ENCODE peak calls at places on chromosome 19, in seven cellular contexts. L, U, H, S, K, O and A are unnamed samples.

GRCh38 chr19:58399903-58400637 is 4.6 kb downstream of the RNF225 start:
- DNase-seq in H (no peak), O (no peak), S (no peak), L (no peak), K (no peak), U (peak; percentile 45), A (no peak)

GRCh38 chr19:18401580-18402112 is 4.2 kb upstream of the LRRC25 start:
- DNase-seq in L (no peak), K (peak; percentile 49), U (no peak), O (no peak), H (peak; percentile 81), S (no peak), A (no peak)

GRCh38 chr19:1630811-1631210 is 21.6 kb downstream of the TCF3 start:
- DNase-seq in S (no peak), K (no peak), O (no peak), H (no peak), U (no peak), L (no peak), A (no peak)

GRCh38 chr19:29680447-29680846 is 15.2 kb downstream of the PLEKHF1 start:
- DNase-seq in U (no peak), H (no peak), O (peak; percentile 86), L (no peak), K (no peak), S (no peak), A (peak; percentile 85)

GRCh38 chr19:36030264-36031148 is 2.2 kb downstream of the CLIP3 start:
- DNase-seq in L (no peak), S (no peak), U (peak; percentile 69), K (peak; percentile 11), H (peak; percentile 14), O (no peak), A (no peak)

GRCh38 chr19:13260883-13261653 is 110.9 kb downstream of the IER2 start:
- DNase-seq in K (peak; percentile 88), L (no peak), O (peak; percentile 47), S (no peak), U (no peak), H (peak; percentile 27), A (no peak)

GRCh38 chr19:16025108-16026101 is 50.9 kb upstream of the TPM4 start:
- DNase-seq in H (peak; percentile 54), O (no peak), L (no peak), S (peak; percentile 34), U (no peak), K (peak; percentile 36), A (no peak)

GRCh38 chr19:57010541-57010940 is 109.2 kb upstream of the USP29 start:
- DNase-seq in H (no peak), O (no peak), S (no peak), U (no peak), K (no peak), L (no peak), A (no peak)

GRCh38 chr19:48608798-48609263 is 2.3 kb downstream of the SPACA4 start:
- DNase-seq in U (peak; percentile 62), O (peak; percentile 55), K (peak; percentile 37), H (peak; percentile 68), S (peak; percentile 66), L (no peak), A (no peak)

GRCh38 chr19:46411088-46412033 is 2.0 kb downstream of the CCDC8 start:
- DNase-seq in U (no peak), S (no peak), K (no peak), L (no peak), H (no peak), O (no peak), A (no peak)

GRCh38 chr19:13913352-13913751 is 7.4 kb downstream of the CC2D1A start:
- DNase-seq in U (no peak), O (no peak), S (no peak), L (no peak), H (no peak), K (no peak), A (no peak)

GRCh38 chr19:3774621-3775373 is 2.8 kb upstream of the RAX2 start:
- DNase-seq in S (no peak), K (no peak), O (no peak), U (no peak), H (no peak), L (no peak), A (no peak)

GRCh38 chr19:743168-743687 is 7.7 kb upstream of the MISP start:
- DNase-seq in S (no peak), U (no peak), L (no peak), K (no peak), O (no peak), H (peak; percentile 30), A (no peak)

GRCh38 chr19:8731428-8732169 is 10.2 kb downstream of the OR2Z1 start:
- DNase-seq in K (no peak), U (no peak), S (no peak), O (no peak), L (no peak), H (peak; percentile 1), A (no peak)

GRCh38 chr19:57708641-57709354 is at the start of gene ZNF154:
- DNase-seq in U (no peak), O (peak; percentile 33), L (peak; percentile 92), S (no peak), K (peak; percentile 79), H (peak; percentile 97), A (peak; percentile 54)

GRCh38 chr19:6087074-6087506 is 23.2 kb downstream of the RFX2 start:
- DNase-seq in L (no peak), H (peak; percentile 59), S (peak; percentile 55), O (peak; percentile 37), U (no peak), K (no peak), A (no peak)

GRCh38 chr19:38812841-38813320 is at the start of gene LGALS4:
- DNase-seq in U (no peak), S (no peak), L (no peak), O (no peak), H (no peak), K (no peak), A (no peak)

GRCh38 chr19:1533510-1534150 is 9.8 kb downstream of the PLK5 start:
- DNase-seq in L (no peak), K (no peak), U (no peak), S (no peak), H (no peak), O (no peak), A (no peak)

GRCh38 chr19:21698215-21698614 is 69.2 kb downstream of the ZNF100 start:
- DNase-seq in L (peak; percentile 56), K (peak; percentile 3), O (no peak), H (peak; percentile 53), U (no peak), S (no peak), A (no peak)

GRCh38 chr19:49468746-49469447 is 5.1 kb upstream of the FLT3LG start:
- DNase-seq in S (no peak), O (peak; percentile 74), H (peak; percentile 95), K (peak; percentile 23), U (no peak), L (peak; percentile 66), A (peak; percentile 81)

GRCh38 chr19:16673226-16673625 is 12.3 kb downstream of the TMEM38A start:
- DNase-seq in K (no peak), L (no peak), U (no peak), O (no peak), H (no peak), S (no peak), A (no peak)

GRCh38 chr19:14556662-14557188 is 15.1 kb downstream of the NDUFB7 start:
- DNase-seq in L (peak; percentile 85), U (peak; percentile 40), S (peak; percentile 84), K (peak; percentile 73), O (peak; percentile 85), H (peak; percentile 88), A (peak; percentile 73)

GRCh38 chr19:39158646-39159260 is 33.2 kb downstream of the PAK4 start:
- DNase-seq in K (no peak), L (no peak), H (no peak), S (no peak), U (no peak), O (no peak), A (no peak)

GRCh38 chr19:46109876-46110275 is 14.6 kb downstream of the IGFL3 start:
- DNase-seq in L (no peak), K (peak; percentile 22), S (no peak), H (no peak), U (no peak), O (no peak), A (no peak)

GRCh38 chr19:2883686-2884439 is 16.7 kb downstream of the ZNF556 start:
- DNase-seq in S (no peak), O (no peak), L (no peak), U (no peak), H (no peak), K (no peak), A (no peak)

GRCh38 chr19:3017923-3018322 is 11.2 kb downstream of the TLE2 start:
- DNase-seq in U (no peak), O (no peak), L (no peak), H (no peak), S (no peak), K (no peak), A (no peak)

GRCh38 chr19:12785431-12786011 is 5.8 kb upstream of the JUNB start:
- DNase-seq in O (peak; percentile 33), H (no peak), K (no peak), L (no peak), S (no peak), U (no peak), A (no peak)

GRCh38 chr19:40622773-40623075 is 21.6 kb downstream of the LTBP4 start:
- DNase-seq in H (no peak), S (no peak), L (no peak), U (no peak), K (no peak), O (no peak), A (no peak)

GRCh38 chr19:35921012-35921411 is 12.9 kb upstream of the TYROBP start:
- DNase-seq in K (no peak), U (no peak), H (no peak), L (no peak), S (no peak), O (no peak), A (no peak)

GRCh38 chr19:38247126-38247525 is 9.0 kb downstream of the PPP1R14A start:
- DNase-seq in S (no peak), H (no peak), L (no peak), U (no peak), K (no peak), O (no peak), A (no peak)

GRCh38 chr19:30229524-30230174 is 142.5 kb upstream of the ZNF536 start:
- DNase-seq in H (peak; percentile 82), K (no peak), O (no peak), L (no peak), U (no peak), S (peak; percentile 79), A (no peak)

GRCh38 chr19:47344425-47344824 is 4.7 kb upstream of the DHX34 start:
- DNase-seq in U (no peak), O (no peak), S (no peak), H (no peak), L (no peak), K (no peak), A (no peak)

GRCh38 chr19:45670670-45671453 is 2.8 kb downstream of the GIPR start:
- DNase-seq in L (peak; percentile 95), U (no peak), K (peak; percentile 14), H (peak; percentile 95), O (peak; percentile 86), S (peak; percentile 97), A (peak; percentile 72)

GRCh38 chr19:29667941-29668340 is 2.7 kb downstream of the PLEKHF1 start:
- DNase-seq in L (no peak), H (no peak), U (no peak), O (peak; percentile 60), K (no peak), S (no peak), A (no peak)

GRCh38 chr19:17796013-17796837 is 1.3 kb downstream of the B3GNT3 start:
- DNase-seq in K (no peak), L (no peak), H (no peak), U (no peak), O (no peak), S (no peak), A (no peak)

GRCh38 chr19:48239582-48240141 is 16.1 kb downstream of the CARD8 start:
- DNase-seq in K (peak; percentile 42), L (no peak), U (no peak), H (no peak), S (no peak), O (no peak), A (no peak)

GRCh38 chr19:351976-352625 is 7.5 kb upstream of the MIER2 start:
- DNase-seq in L (no peak), K (no peak), O (no peak), H (no peak), U (no peak), S (no peak), A (no peak)